ENCODE peak calls at places on chromosomes 1 and 21, in ten cellular contexts. E is left ventricle myocardium inferior, P is gastrocnemius medialis, Q is right lobe of liver, W is fibroblast of mammary gland, J is RWPE2, B is transverse colon, C is pancreas, H is ascending aorta, M is progenitor cell of endocrine pancreas. I is an unnamed sample.

GRCh38 chr1:157723157-157723556 is 22.6 kb upstream of the FCRL3 start:
- DNase-seq in C (no peak), E (no peak), H (no peak), P (no peak), W (no peak), B (no peak), Q (no peak), M (no peak), J (no peak), I (no peak)

GRCh38 chr1:67687649-67688048 is 2.6 kb downstream of the GADD45A start:
- DNase-seq in Q (no peak), M (no peak), B (no peak), E (no peak), P (no peak), H (no peak), W (peak; percentile 79), J (no peak), C (no peak), I (no peak)

GRCh38 chr1:236508593-236509027 is 15.2 kb upstream of the LGALS8 start:
- DNase-seq in H (no peak), C (no peak), E (no peak), M (no peak), W (no peak), B (no peak), J (no peak), P (no peak), Q (no peak), I (no peak)

GRCh38 chr1:53586765-53587164 is 127.6 kb downstream of the DMRTB1 start:
- DNase-seq in B (no peak), J (no peak), H (no peak), W (no peak), E (no peak), M (no peak), P (no peak), Q (no peak), C (no peak), I (no peak)

GRCh38 chr21:32359719-32360260 is 33.0 kb downstream of the URB1 start:
- DNase-seq in E (no peak), P (no peak), B (no peak), H (no peak), Q (no peak), J (no peak), W (peak; percentile 7), M (no peak), C (no peak), I (no peak)

GRCh38 chr1:10457910-10458309 is 8.1 kb downstream of the CORT start:
- DNase-seq in P (no peak), H (no peak), J (no peak), W (no peak), Q (no peak), C (no peak), B (no peak), E (no peak), M (no peak), I (no peak)

GRCh38 chr1:14822493-14822892 is 224.0 kb downstream of the KAZN start:
- DNase-seq in Q (no peak), C (no peak), H (no peak), M (no peak), P (no peak), B (no peak), W (peak; percentile 79), J (no peak), E (no peak), I (no peak)

GRCh38 chr1:61752921-61753389 is 10.7 kb downstream of the PATJ start:
- DNase-seq in M (no peak), Q (no peak), B (no peak), H (no peak), E (no peak), J (no peak), W (no peak), P (no peak), C (no peak), I (no peak)

GRCh38 chr1:165768513-165769394 is at the start of gene TMCO1:
- DNase-seq in W (peak; percentile 98), C (peak; percentile 86), M (peak; percentile 76), B (peak; percentile 95), H (peak; percentile 99), P (peak; percentile 96), Q (peak; percentile 93), J (peak; percentile 97), E (peak; percentile 93), I (peak; percentile 96)
- TF ChIP-seq CTCF in W (peak; percentile 33), C (no peak), M (peak; percentile 4), B (peak; percentile 41), H (no peak), P (peak; percentile 34), Q (no peak), J (no peak), E (peak; percentile 33), I (no peak)

GRCh38 chr1:171849245-171849898 is 8.1 kb downstream of the DNM3 start:
- DNase-seq in W (no peak), Q (no peak), P (no peak), C (no peak), J (no peak), B (no peak), H (no peak), M (no peak), E (no peak), I (no peak)

GRCh38 chr1:171845998-171846397 is 4.7 kb downstream of the DNM3 start:
- DNase-seq in P (no peak), C (no peak), E (no peak), M (no peak), B (no peak), J (no peak), H (no peak), Q (no peak), W (no peak), I (no peak)

GRCh38 chr1:171852273-171852672 is 11.0 kb downstream of the DNM3 start:
- DNase-seq in P (no peak), J (no peak), M (no peak), C (no peak), W (peak; percentile 30), E (no peak), Q (no peak), B (no peak), H (no peak), I (no peak)

DNA sequence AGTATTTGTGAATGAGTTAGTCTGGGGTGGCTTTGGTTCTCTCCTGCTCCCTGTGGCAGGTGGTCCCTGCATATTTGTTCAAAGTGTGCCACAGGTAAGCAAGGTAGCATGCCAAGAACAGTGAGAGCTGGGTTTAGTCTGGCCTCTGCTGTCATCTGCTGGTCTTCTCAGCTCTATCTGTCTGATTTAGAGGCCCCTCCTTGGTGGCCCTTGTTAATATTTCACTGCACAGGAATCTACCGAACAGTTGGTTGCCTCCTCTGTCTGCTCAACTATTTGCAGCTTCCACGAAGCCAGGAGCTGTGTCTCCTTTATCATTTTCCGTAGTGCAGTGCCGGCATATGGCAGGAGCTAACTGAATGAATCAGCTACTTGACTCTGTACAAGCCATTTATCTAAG is 9.7 kb downstream of the DNM3 start:
- DNase-seq in C (no peak), B (no peak), P (no peak), Q (no peak), W (no peak), H (no peak), J (no peak), M (no peak), E (no peak), I (no peak)
- TF ChIP-seq CTCF in C (no peak), B (no peak), P (no peak), Q (no peak), W (no peak), H (no peak), J (no peak), M (no peak), E (no peak), I (no peak)

GRCh38 chr1:197178998-197179397 is 32.5 kb upstream of the ASPM start:
- DNase-seq in B (no peak), J (no peak), H (no peak), M (no peak), W (peak; percentile 57), Q (no peak), C (no peak), P (no peak), E (no peak), I (no peak)

GRCh38 chr1:197170538-197170937 is 24.1 kb upstream of the ASPM start:
- DNase-seq in P (no peak), W (no peak), B (no peak), Q (no peak), H (no peak), C (no peak), E (no peak), J (no peak), M (no peak), I (no peak)

GRCh38 chr1:197171531-197171930 is 25.1 kb upstream of the ASPM start:
- DNase-seq in H (no peak), M (no peak), P (no peak), Q (no peak), J (no peak), E (no peak), W (peak; percentile 38), C (no peak), B (no peak), I (no peak)

GRCh38 chr1:197174818-197175217 is 28.3 kb upstream of the ASPM start:
- DNase-seq in B (no peak), J (no peak), H (no peak), W (no peak), C (no peak), M (no peak), Q (no peak), E (no peak), P (no peak), I (no peak)

DNA sequence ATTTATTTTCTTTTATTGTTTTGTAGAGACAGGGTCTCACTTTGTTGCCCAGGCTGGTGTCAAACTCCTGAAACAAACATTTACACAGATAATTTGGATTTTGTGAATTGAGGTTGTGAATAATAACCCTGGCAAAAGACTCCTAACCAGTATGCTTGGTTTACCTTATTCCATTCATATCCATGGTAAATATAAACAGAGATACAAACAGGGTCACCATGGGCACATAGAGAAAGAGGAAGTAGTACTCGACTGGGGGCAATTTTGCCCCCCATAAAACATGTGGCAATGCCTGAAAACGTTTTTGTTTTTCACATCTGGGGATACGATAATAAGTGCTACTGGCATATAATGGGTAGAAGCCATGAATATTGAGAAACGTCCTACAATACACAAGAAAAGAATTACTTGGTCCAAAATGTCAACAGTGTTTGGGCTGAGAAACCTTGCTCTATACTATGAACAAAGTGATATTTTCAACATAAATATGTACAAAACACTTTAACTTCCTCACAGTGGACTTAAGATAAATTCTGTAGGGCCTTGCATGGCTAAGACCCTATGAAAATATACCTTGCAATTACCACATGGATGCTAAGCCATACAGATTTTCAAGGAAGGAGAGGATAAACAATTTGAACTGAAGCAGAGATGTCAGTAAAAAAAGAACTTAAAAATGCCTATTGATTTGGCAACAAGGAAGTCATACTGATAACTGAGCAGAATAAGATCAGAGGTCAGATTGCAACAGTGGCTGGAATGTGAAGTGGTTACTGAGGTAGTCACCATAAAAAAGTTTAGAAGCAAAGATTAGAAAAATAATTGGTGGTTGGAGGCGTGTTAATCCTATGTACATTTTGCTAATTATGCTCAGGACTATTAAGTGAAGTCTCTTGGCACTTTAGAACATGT is 27.4 kb upstream of the ASPM start:
- DNase-seq in P (no peak), B (no peak), M (no peak), W (peak; percentile 47), Q (no peak), J (no peak), E (no peak), H (no peak), C (no peak), I (no peak)
- TF ChIP-seq CTCF in P (no peak), B (no peak), M (no peak), W (no peak), Q (no peak), J (no peak), E (no peak), H (no peak), C (no peak), I (no peak)

DNA sequence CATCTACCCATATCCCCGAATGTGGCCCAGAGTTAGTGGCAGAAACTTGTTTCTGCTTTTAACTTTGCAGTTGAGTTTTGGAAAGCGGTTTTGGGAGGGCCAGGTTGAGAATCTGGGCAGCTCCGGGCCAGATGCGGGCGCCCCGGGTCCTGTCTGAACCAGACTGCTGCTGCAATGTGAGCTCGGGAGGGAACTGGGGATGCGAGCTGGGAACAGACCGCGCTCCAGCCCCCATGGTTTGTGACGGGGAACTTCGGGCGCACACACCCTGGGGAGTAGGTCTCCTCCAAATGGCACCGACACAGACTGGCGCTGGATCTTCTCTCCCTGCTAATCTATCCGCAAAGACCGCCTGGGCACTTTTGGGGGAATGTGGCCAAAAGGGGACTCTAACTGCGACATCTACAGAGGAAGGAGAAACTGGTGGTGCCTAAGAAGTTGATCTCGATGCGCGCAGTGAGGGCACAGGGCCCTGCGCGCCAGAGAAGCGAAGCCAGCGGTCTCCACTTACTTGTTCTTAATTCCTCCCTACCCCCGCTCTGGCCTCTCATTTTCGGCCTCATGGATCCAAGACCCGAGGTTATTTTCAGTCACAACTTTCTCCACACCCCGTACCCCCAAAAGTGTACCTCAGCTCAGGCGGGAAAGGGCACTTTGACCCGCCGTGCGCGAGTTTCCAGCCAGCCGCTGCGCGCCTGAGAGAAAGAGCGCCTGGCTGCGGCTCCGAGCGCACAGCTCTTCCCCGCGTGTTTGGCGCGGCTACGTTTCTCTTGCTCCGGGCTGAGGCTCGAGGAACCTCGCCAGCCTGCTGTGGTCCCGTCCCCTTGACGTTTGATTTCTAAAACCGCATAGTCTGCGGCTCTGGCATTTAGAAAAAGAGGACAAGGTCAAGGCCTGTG is 411.0 kb upstream of the ESRRG start:
- DNase-seq in H (no peak), B (no peak), E (no peak), Q (no peak), J (no peak), C (no peak), W (peak; percentile 19), P (no peak), M (no peak), I (peak; percentile 8)
- TF ChIP-seq CTCF in H (no peak), B (no peak), E (peak; percentile 9), Q (no peak), J (no peak), C (no peak), W (no peak), P (no peak), M (no peak), I (no peak)

I was measured in GM10248.